ENCODE peak calls at places on chromosomes 13 and 19, in six cellular contexts. L, F, C, A, P and M are unnamed samples.

GRCh38 chr13:32496574-32497160 is 41.9 kb downstream of the N4BP2L2 start:
- DNase-seq in L (no peak), F (no peak), C (no peak), A (no peak), P (no peak), M (no peak)

GRCh38 chr19:53015730-53016129 is 2.0 kb downstream of the ERVV-1 start:
- DNase-seq in L (no peak), F (no peak), C (no peak), A (no peak), P (no peak), M (no peak)

GRCh38 chr19:5351731-5352228 is 11.2 kb upstream of the PTPRS start:
- DNase-seq in L (no peak), F (no peak), C (no peak), A (no peak), P (no peak), M (no peak)

GRCh38 chr19:1496714-1497577 is 6.0 kb downstream of the REEP6 start:
- DNase-seq in L (no peak), F (no peak), C (no peak), A (no peak), P (no peak), M (no peak)

GRCh38 chr13:39410089-39410901 is 192.7 kb downstream of the LHFPL6 start:
- DNase-seq in L (no peak), F (no peak), C (no peak), A (no peak), P (peak; percentile 86), M (no peak)

GRCh38 chr13:77300176-77301141 is 26.4 kb downstream of the MYCBP2 start:
- DNase-seq in L (no peak), F (no peak), C (peak; percentile 37), A (no peak), P (peak; percentile 75), M (no peak)

GRCh38 chr13:40116008-40116407 is 460.5 kb downstream of the COG6 start:
- DNase-seq in L (peak; percentile 5), F (no peak), C (no peak), A (no peak), P (peak; percentile 96), M (no peak)

GRCh38 chr13:32031025-32031814 is at the start of gene FRY:
- DNase-seq in L (peak; percentile 78), F (peak; percentile 46), C (peak; percentile 50), A (peak; percentile 47), P (peak; percentile 53), M (peak; percentile 30)

GRCh38 chr19:10898633-10899032 is 27.3 kb downstream of the CARM1 start:
- DNase-seq in L (no peak), F (no peak), C (no peak), A (no peak), P (no peak), M (no peak)

GRCh38 chr13:95684463-95684862 is 7.5 kb downstream of the DNAJC3 start:
- DNase-seq in L (no peak), F (no peak), C (no peak), A (no peak), P (no peak), M (no peak)

GRCh38 chr13:106172176-106172905 is 363.1 kb downstream of the EFNB2 start:
- DNase-seq in L (no peak), F (no peak), C (no peak), A (no peak), P (no peak), M (no peak)

GRCh38 chr13:27954406-27954851 is 14.7 kb downstream of the CDX2 start:
- DNase-seq in L (no peak), F (no peak), C (no peak), A (no peak), P (no peak), M (no peak)

GRCh38 chr19:50204811-50205675 is 1.6 kb downstream of the MYH14 start:
- DNase-seq in L (peak; percentile 52), F (no peak), C (peak; percentile 24), A (no peak), P (no peak), M (peak; percentile 27)

GRCh38 chr13:42333613-42334328 is 61.8 kb downstream of the AKAP11 start:
- DNase-seq in L (peak; percentile 49), F (no peak), C (peak; percentile 69), A (no peak), P (peak; percentile 65), M (no peak)

GRCh38 chr13:33066329-33066728 is 50.1 kb downstream of the KL start:
- DNase-seq in L (no peak), F (no peak), C (no peak), A (no peak), P (no peak), M (no peak)

GRCh38 chr13:113489549-113490495 is 689 bp downstream of the DCUN1D2 start:
- DNase-seq in L (peak; percentile 38), F (peak; percentile 40), C (peak; percentile 50), A (no peak), P (peak; percentile 37), M (no peak)

GRCh38 chr19:35712529-35712909 is 5.3 kb upstream of the KMT2B start:
- DNase-seq in L (no peak), F (no peak), C (no peak), A (no peak), P (no peak), M (no peak)

GRCh38 chr13:34076943-34077703 is 259.2 kb downstream of the RFC3 start:
- DNase-seq in L (peak; percentile 10), F (no peak), C (no peak), A (no peak), P (peak; percentile 39), M (no peak)

GRCh38 chr19:4365341-4365740 is 22.0 kb downstream of the MPND start:
- DNase-seq in L (no peak), F (no peak), C (peak; percentile 15), A (no peak), P (no peak), M (no peak)

GRCh38 chr19:33390120-33390907 is 16.8 kb downstream of the CEBPG start:
- DNase-seq in L (no peak), F (no peak), C (no peak), A (no peak), P (peak; percentile 20), M (no peak)

GRCh38 chr13:46782066-46782465 is 14.9 kb downstream of the ESD start:
- DNase-seq in L (no peak), F (no peak), C (no peak), A (no peak), P (no peak), M (no peak)

GRCh38 chr13:75417647-75418046 is 64.3 kb downstream of the TBC1D4 start:
- DNase-seq in L (no peak), F (no peak), C (no peak), A (no peak), P (peak; percentile 28), M (no peak)

GRCh38 chr19:11227201-11227886 is 12.1 kb upstream of the ANGPTL8 start:
- DNase-seq in L (no peak), F (no peak), C (no peak), A (no peak), P (no peak), M (no peak)

GRCh38 chr13:52779028-52779612 is 39.5 kb upstream of the CNMD start:
- DNase-seq in L (no peak), F (no peak), C (peak; percentile 13), A (no peak), P (no peak), M (no peak)

DNA sequence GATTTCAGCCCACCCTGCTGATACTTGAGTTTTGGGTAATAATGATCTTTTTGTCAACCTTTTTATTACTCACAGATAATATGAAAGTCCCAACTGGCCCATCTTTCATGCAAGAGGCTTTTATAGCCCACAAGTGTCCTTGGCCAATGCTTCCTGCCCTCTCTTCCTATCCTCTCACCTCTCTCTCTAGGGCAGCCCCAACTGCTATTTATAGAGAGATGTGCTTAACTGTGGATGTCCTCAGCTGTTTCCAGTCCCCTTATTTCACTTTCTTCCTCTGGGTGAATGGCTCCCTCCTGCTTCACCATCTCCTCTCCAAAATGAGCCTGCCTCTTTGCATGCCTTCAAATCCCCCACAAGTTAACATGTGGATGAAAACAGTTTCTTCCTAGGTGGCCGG is 27.4 kb downstream of the ARHGEF7 start:
- DNase-seq in L (no peak), F (no peak), C (no peak), A (no peak), P (no peak), M (no peak)
- TF ChIP-seq CTCF in L (no peak), F (no peak), C (no peak), A (no peak), P (no peak), M (no peak)

DNA sequence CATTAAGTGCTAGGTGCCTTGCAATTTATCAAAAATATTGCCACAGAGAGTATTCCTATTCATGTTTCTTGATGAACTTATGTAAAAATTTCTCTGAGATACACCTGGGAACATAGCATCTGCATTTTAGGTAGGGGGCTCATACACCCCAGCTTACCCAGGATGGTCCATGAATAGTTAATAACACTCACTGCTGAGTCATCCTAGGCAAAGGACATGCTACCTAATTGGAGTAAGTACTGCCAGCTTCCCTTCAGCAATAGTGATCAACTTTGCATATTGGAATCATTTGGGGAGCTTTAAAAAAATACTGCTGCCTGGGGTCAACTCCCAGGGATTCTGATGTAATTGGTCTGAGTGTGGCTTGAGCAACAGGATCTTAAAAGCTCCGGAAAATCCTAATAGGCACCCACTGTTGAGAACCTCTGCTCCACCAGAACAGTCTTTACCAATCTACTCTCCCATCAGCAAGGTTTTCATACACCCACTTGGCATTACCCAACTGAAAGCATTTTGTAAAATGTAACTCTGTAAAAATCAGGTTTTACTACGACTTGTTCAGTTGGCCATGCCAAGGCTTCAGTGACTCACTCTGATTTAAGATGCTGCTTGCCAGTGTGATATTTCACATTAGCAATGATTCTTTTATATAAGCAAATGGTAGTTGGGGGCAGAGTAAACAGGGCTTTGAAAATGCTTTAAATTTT is 67.2 kb upstream of the FNDC3A start:
- DNase-seq in L (no peak), F (no peak), C (no peak), A (no peak), P (peak; percentile 84), M (no peak)
- TF ChIP-seq CTCF in L (no peak), F (no peak), C (no peak), A (no peak), P (no peak), M (no peak)

GRCh38 chr19:41937976-41938375 is 9.7 kb upstream of the ERFL start:
- DNase-seq in L (no peak), F (no peak), C (no peak), A (no peak), P (no peak), M (no peak)
- TF ChIP-seq CTCF in L (no peak), F (no peak), C (peak; percentile 6), A (no peak), P (no peak), M (no peak)

DNA sequence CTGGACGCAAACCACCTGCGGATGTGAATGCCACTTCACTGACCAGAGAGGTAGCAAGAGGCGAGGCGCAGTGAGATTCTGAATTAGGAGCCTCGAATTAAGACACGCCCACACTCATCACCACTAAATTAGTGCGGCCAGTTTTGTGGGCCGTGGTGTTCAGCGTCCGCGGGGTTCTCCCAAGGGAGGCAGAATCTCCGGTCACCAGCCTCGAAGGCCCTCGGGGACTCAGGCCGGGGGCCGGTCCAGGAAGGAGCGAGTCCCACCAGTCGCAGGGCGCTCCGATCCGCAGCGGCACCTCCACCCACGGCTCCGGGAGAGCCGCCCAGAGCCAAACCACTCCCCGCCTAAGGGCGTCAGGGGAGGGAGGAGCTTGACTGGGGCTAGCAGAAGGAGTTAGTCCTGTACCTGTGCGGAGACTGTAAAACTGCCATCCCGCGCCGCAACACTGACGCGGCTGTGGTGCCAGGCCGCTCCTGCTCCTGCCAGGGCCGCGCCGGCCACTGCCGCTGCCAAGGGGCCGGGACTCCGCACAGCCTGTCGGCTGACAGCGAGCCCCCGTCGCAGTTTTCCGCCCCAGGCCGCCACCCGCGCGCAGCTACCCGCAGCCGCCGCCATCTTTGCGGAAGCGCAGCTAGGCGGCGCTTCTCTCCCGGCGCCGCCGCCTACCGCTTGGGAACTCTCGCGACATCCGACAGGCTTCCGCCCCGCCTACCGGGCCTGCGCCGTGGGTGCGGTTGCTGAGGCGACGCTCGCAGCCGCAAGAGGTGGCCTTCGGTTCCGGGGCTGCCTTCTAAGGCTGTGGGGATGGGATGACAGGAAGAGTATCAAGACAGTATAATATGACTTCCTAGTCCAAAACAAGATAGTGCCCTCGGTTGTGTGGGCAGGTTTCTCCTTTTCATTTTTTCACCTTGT is at the start of gene MICU2:
- DNase-seq in L (peak; percentile 95), F (peak; percentile 96), C (peak; percentile 96), A (peak; percentile 84), P (peak; percentile 92), M (peak; percentile 62)
- TF ChIP-seq CTCF in L (peak; percentile 10), F (no peak), C (no peak), A (peak; percentile 52), P (no peak), M (no peak)